ENCODE peak calls at places on chromosomes 13 and 19, in four cellular contexts. One of them, this sample, is unnamed.

GRCh38 chr13:26295812-26296211 is 41.9 kb downstream of the CDK8 start:
- DNase-seq in heart right ventricle: no peak
- DNase-seq in cardiac fibroblast: no peak
- DNase-seq in cardiac muscle cell: no peak
- DNase-seq in this sample: no peak

GRCh38 chr19:35143231-35143715 is at the start of gene FXYD7:
- DNase-seq in heart right ventricle: peak; percentile 38
- DNase-seq in cardiac fibroblast: no peak
- DNase-seq in cardiac muscle cell: no peak
- DNase-seq in this sample: peak; percentile 56

GRCh38 chr19:48487944-48488343 is 18.8 kb downstream of the CYTH2 start:
- DNase-seq in heart right ventricle: peak; percentile 65
- DNase-seq in cardiac fibroblast: peak; percentile 70
- DNase-seq in cardiac muscle cell: no peak
- DNase-seq in this sample: no peak

GRCh38 chr19:4083677-4084546 is 17.2 kb upstream of the ZBTB7A start:
- DNase-seq in heart right ventricle: no peak
- DNase-seq in cardiac fibroblast: no peak
- DNase-seq in cardiac muscle cell: no peak
- DNase-seq in this sample: no peak

GRCh38 chr13:80341771-80342271 is 895 bp upstream of the SPRY2 start:
- DNase-seq in heart right ventricle: peak; percentile 51
- DNase-seq in cardiac fibroblast: peak; percentile 65
- DNase-seq in cardiac muscle cell: peak; percentile 80
- DNase-seq in this sample: peak; percentile 56

GRCh38 chr19:8491574-8491973 is 10.9 kb downstream of the PRAM1 start:
- DNase-seq in heart right ventricle: no peak
- DNase-seq in cardiac fibroblast: no peak
- DNase-seq in cardiac muscle cell: no peak
- DNase-seq in this sample: no peak

GRCh38 chr19:47509973-47510372 is 4.9 kb downstream of the NAPA start:
- DNase-seq in heart right ventricle: no peak
- DNase-seq in cardiac fibroblast: no peak
- DNase-seq in cardiac muscle cell: no peak
- DNase-seq in this sample: no peak

GRCh38 chr19:29211562-29212416 is 1.2 kb downstream of the UQCRFS1 start:
- DNase-seq in heart right ventricle: no peak
- DNase-seq in cardiac fibroblast: peak; percentile 17
- DNase-seq in cardiac muscle cell: peak; percentile 17
- DNase-seq in this sample: no peak

GRCh38 chr13:29436291-29436690 is 159.2 kb downstream of the SLC7A1 start:
- DNase-seq in heart right ventricle: no peak
- DNase-seq in cardiac fibroblast: peak; percentile 49
- DNase-seq in cardiac muscle cell: no peak
- DNase-seq in this sample: no peak

GRCh38 chr13:110897024-110897423 is 17.8 kb downstream of the ANKRD10 start:
- DNase-seq in heart right ventricle: no peak
- DNase-seq in cardiac fibroblast: no peak
- DNase-seq in cardiac muscle cell: no peak
- DNase-seq in this sample: no peak

GRCh38 chr13:93413972-93414717 is 187.5 kb downstream of the GPC6 start:
- DNase-seq in heart right ventricle: no peak
- DNase-seq in cardiac fibroblast: peak; percentile 39
- DNase-seq in cardiac muscle cell: no peak
- DNase-seq in this sample: no peak

GRCh38 chr13:79346300-79346914 is 59.6 kb downstream of the RBM26 start:
- DNase-seq in heart right ventricle: no peak
- DNase-seq in cardiac fibroblast: no peak
- DNase-seq in cardiac muscle cell: no peak
- DNase-seq in this sample: no peak

GRCh38 chr13:29497137-29497654 is 98.3 kb downstream of the SLC7A1 start:
- DNase-seq in heart right ventricle: peak; percentile 71
- DNase-seq in cardiac fibroblast: peak; percentile 88
- DNase-seq in cardiac muscle cell: peak; percentile 45
- DNase-seq in this sample: peak; percentile 43

GRCh38 chr19:41795031-41795461 is 1.3 kb upstream of the CEACAM3 start:
- DNase-seq in heart right ventricle: no peak
- DNase-seq in cardiac fibroblast: peak; percentile 43
- DNase-seq in cardiac muscle cell: peak; percentile 3
- DNase-seq in this sample: peak; percentile 53

GRCh38 chr13:44908712-44909111 is 80.6 kb downstream of the NUFIP1 start:
- DNase-seq in heart right ventricle: no peak
- DNase-seq in cardiac fibroblast: no peak
- DNase-seq in cardiac muscle cell: no peak
- DNase-seq in this sample: no peak

GRCh38 chr13:33090755-33091454 is 74.7 kb downstream of the KL start:
- DNase-seq in heart right ventricle: no peak
- DNase-seq in cardiac fibroblast: no peak
- DNase-seq in cardiac muscle cell: no peak
- DNase-seq in this sample: peak; percentile 36

GRCh38 chr13:36146513-36147276 is 15.5 kb upstream of the DCLK1 start:
- DNase-seq in heart right ventricle: no peak
- DNase-seq in cardiac fibroblast: peak; percentile 17
- DNase-seq in cardiac muscle cell: no peak
- DNase-seq in this sample: no peak

GRCh38 chr13:97021241-97021640 is 27.0 kb upstream of the OXGR1 start:
- DNase-seq in heart right ventricle: no peak
- DNase-seq in cardiac fibroblast: no peak
- DNase-seq in cardiac muscle cell: no peak
- DNase-seq in this sample: no peak

GRCh38 chr13:84870190-84870589 is 929.0 kb downstream of the SLITRK6 start:
- DNase-seq in heart right ventricle: no peak
- DNase-seq in cardiac fibroblast: no peak
- DNase-seq in cardiac muscle cell: no peak
- DNase-seq in this sample: no peak

GRCh38 chr13:109366521-109366920 is 419.9 kb downstream of the IRS2 start:
- DNase-seq in heart right ventricle: no peak
- DNase-seq in cardiac fibroblast: no peak
- DNase-seq in cardiac muscle cell: peak; percentile 11
- DNase-seq in this sample: no peak

GRCh38 chr19:41323023-41323422 is 13.1 kb downstream of the CCDC97 start:
- DNase-seq in heart right ventricle: peak; percentile 52
- DNase-seq in cardiac fibroblast: peak; percentile 79
- DNase-seq in cardiac muscle cell: no peak
- DNase-seq in this sample: peak; percentile 24

GRCh38 chr19:45809643-45810159 is 5.4 kb downstream of the RSPH6A start:
- DNase-seq in heart right ventricle: no peak
- DNase-seq in cardiac fibroblast: peak; percentile 74
- DNase-seq in cardiac muscle cell: no peak
- DNase-seq in this sample: no peak

GRCh38 chr19:1112254-1113208 is 8.7 kb downstream of the GPX4 start:
- DNase-seq in heart right ventricle: peak; percentile 64
- DNase-seq in cardiac fibroblast: no peak
- DNase-seq in cardiac muscle cell: peak; percentile 31
- DNase-seq in this sample: peak; percentile 69

GRCh38 chr13:97430296-97430695 is 3.7 kb upstream of the RAP2A start:
- DNase-seq in heart right ventricle: no peak
- DNase-seq in cardiac fibroblast: no peak
- DNase-seq in cardiac muscle cell: no peak
- DNase-seq in this sample: no peak

GRCh38 chr19:2560369-2560768 is 84.4 kb downstream of the GADD45B start:
- DNase-seq in heart right ventricle: no peak
- DNase-seq in cardiac fibroblast: no peak
- DNase-seq in cardiac muscle cell: no peak
- DNase-seq in this sample: no peak

GRCh38 chr13:83215627-83216026 is 666.6 kb downstream of the SLITRK1 start:
- DNase-seq in heart right ventricle: no peak
- DNase-seq in cardiac fibroblast: peak; percentile 79
- DNase-seq in cardiac muscle cell: no peak
- DNase-seq in this sample: no peak

GRCh38 chr19:33395561-33396550 is 22.3 kb downstream of the CEBPG start:
- DNase-seq in heart right ventricle: peak; percentile 56
- DNase-seq in cardiac fibroblast: peak; percentile 76
- DNase-seq in cardiac muscle cell: no peak
- DNase-seq in this sample: no peak

GRCh38 chr13:67650471-67650870 is 420.3 kb upstream of the PCDH9 start:
- DNase-seq in heart right ventricle: no peak
- DNase-seq in cardiac fibroblast: no peak
- DNase-seq in cardiac muscle cell: no peak
- DNase-seq in this sample: no peak

GRCh38 chr13:35882722-35883497 is 248.3 kb downstream of the DCLK1 start:
- DNase-seq in heart right ventricle: no peak
- DNase-seq in cardiac fibroblast: no peak
- DNase-seq in cardiac muscle cell: no peak
- DNase-seq in this sample: peak; percentile 14

GRCh38 chr19:8194528-8195275 is 14.5 kb upstream of the CERS4 start:
- DNase-seq in heart right ventricle: peak; percentile 20
- DNase-seq in cardiac fibroblast: no peak
- DNase-seq in cardiac muscle cell: no peak
- DNase-seq in this sample: no peak

GRCh38 chr13:20702530-20702929 is 969 bp upstream of the IL17D start:
- DNase-seq in heart right ventricle: no peak
- DNase-seq in cardiac fibroblast: no peak
- DNase-seq in cardiac muscle cell: no peak
- DNase-seq in this sample: no peak

GRCh38 chr19:49843265-49843664 is 7.7 kb upstream of the PTOV1 start:
- DNase-seq in heart right ventricle: no peak
- DNase-seq in cardiac fibroblast: no peak
- DNase-seq in cardiac muscle cell: no peak
- DNase-seq in this sample: no peak

GRCh38 chr13:42484396-42484795 is 89.6 kb upstream of the TNFSF11 start:
- DNase-seq in heart right ventricle: no peak
- DNase-seq in cardiac fibroblast: peak; percentile 33
- DNase-seq in cardiac muscle cell: no peak
- DNase-seq in this sample: no peak

GRCh38 chr13:42477588-42478190 is 96.3 kb upstream of the TNFSF11 start:
- DNase-seq in heart right ventricle: no peak
- DNase-seq in cardiac fibroblast: peak; percentile 25
- DNase-seq in cardiac muscle cell: no peak
- DNase-seq in this sample: no peak

GRCh38 chr13:42474954-42475353 is 99.0 kb upstream of the TNFSF11 start:
- DNase-seq in heart right ventricle: no peak
- DNase-seq in cardiac fibroblast: peak; percentile 53
- DNase-seq in cardiac muscle cell: no peak
- DNase-seq in this sample: no peak

DNA sequence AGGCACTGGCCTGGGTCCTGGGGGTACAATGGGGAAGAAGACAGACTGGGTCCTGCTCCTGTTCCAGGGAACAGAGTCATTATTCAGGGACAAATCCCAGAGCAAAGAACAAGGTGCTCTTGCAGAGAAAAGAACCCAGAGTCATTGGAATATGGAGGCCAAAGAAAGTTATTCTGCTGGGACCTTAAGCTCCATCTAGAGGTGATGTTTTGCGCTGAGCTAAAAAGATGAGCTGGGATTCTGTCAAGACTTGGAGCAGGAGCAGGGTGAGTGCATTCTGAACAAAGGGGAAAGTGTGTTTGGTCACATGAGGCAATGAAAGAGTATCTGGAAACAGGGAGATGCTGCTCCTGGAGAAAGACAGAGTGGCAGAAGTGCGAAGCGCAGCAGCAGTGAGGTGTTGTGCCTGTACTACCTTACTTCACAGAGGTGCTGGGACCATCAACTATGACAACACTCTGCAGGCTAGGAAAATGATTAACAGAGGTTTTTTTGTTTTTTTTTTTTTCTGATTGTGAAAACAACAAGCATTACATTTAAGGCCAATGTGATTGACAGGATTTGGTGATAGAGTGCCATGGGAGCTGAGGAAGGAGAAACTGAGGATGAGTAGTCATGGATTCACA is 95.3 kb upstream of the TNFSF11 start:
- DNase-seq in heart right ventricle: no peak
- DNase-seq in cardiac fibroblast: peak; percentile 39
- DNase-seq in cardiac muscle cell: peak; percentile 37
- DNase-seq in this sample: no peak
- TF ChIP-seq CTCF in heart right ventricle: peak; percentile 15
- TF ChIP-seq CTCF in cardiac fibroblast: peak; percentile 50
- TF ChIP-seq CTCF in cardiac muscle cell: peak; percentile 63
- TF ChIP-seq CTCF in this sample: no peak

GRCh38 chr13:71218960-71219359 is 648.0 kb downstream of the DACH1 start:
- DNase-seq in heart right ventricle: no peak
- DNase-seq in cardiac fibroblast: no peak
- DNase-seq in cardiac muscle cell: peak; percentile 3
- DNase-seq in this sample: no peak
- TF ChIP-seq CTCF in heart right ventricle: peak; percentile 24
- TF ChIP-seq CTCF in cardiac fibroblast: no peak
- TF ChIP-seq CTCF in cardiac muscle cell: no peak
- TF ChIP-seq CTCF in this sample: peak; percentile 14

GRCh38 chr13:113245858-113246791 is 36.7 kb downstream of the CUL4A start:
- DNase-seq in heart right ventricle: no peak
- DNase-seq in cardiac fibroblast: peak; percentile 6
- DNase-seq in cardiac muscle cell: no peak
- DNase-seq in this sample: peak; percentile 16
- TF ChIP-seq CTCF in heart right ventricle: no peak
- TF ChIP-seq CTCF in cardiac fibroblast: peak; percentile 41
- TF ChIP-seq CTCF in cardiac muscle cell: peak; percentile 36
- TF ChIP-seq CTCF in this sample: no peak

GRCh38 chr13:102401305-102401704 is 543 bp downstream of the FGF14 start:
- DNase-seq in heart right ventricle: no peak
- DNase-seq in cardiac fibroblast: no peak
- DNase-seq in cardiac muscle cell: no peak
- DNase-seq in this sample: no peak

GRCh38 chr13:102400619-102401125 is 1.2 kb downstream of the FGF14 start:
- DNase-seq in heart right ventricle: peak; percentile 27
- DNase-seq in cardiac fibroblast: no peak
- DNase-seq in cardiac muscle cell: no peak
- DNase-seq in this sample: peak; percentile 50

GRCh38 chr13:102402292-102402691 is 444 bp upstream of the FGF14 start:
- DNase-seq in heart right ventricle: peak; percentile 11
- DNase-seq in cardiac fibroblast: no peak
- DNase-seq in cardiac muscle cell: peak; percentile 23
- DNase-seq in this sample: peak; percentile 53

GRCh38 chr13:102401755-102402154 is at the start of gene FGF14:
- DNase-seq in heart right ventricle: no peak
- DNase-seq in cardiac fibroblast: no peak
- DNase-seq in cardiac muscle cell: no peak
- DNase-seq in this sample: no peak

GRCh38 chr13:102399791-102400618 is 1.8 kb downstream of the FGF14 start:
- DNase-seq in heart right ventricle: peak; percentile 23
- DNase-seq in cardiac fibroblast: no peak
- DNase-seq in cardiac muscle cell: peak; percentile 9
- DNase-seq in this sample: peak; percentile 62
- TF ChIP-seq CTCF in heart right ventricle: no peak
- TF ChIP-seq CTCF in cardiac fibroblast: no peak
- TF ChIP-seq CTCF in cardiac muscle cell: no peak
- TF ChIP-seq CTCF in this sample: no peak

This sample was measured in nephron progenitor cell.